ENCODE peak calls at places on chromosome 15, in nine cellular contexts. T is SK-N-SH; W is mucosa of gallbladder; S is iris pigment epithelial cell; J is natural killer cell; X is tibial nerve; C is stimulated activated CD8-positive, alpha-beta memory T cell treated with anti-CD3 and anti-CD28 coated beads, Interleukin-4, amount 100 ng/mL, for 4 hours; A is AG09319; K is testis. Q is an unnamed sample.
A peak's percentile ranks its signal among the peaks of the same experiment; 100 is the strongest.

GRCh38 chr15:67100808-67101581 is 35.6 kb downstream of the SMAD3 start:
- DNase-seq in J (no peak), W (no peak), A (no peak), T (no peak), C (no peak), K (no peak), S (no peak), X (no peak), Q (no peak)

GRCh38 chr15:81752149-81752942 is 293.5 kb downstream of the MEX3B start:
- DNase-seq in K (peak; percentile 80), J (no peak), S (peak; percentile 4), W (peak; percentile 26), C (no peak), T (peak; percentile 75), X (peak; percentile 54), A (no peak), Q (peak; percentile 59)

GRCh38 chr15:48340111-48340510 is 8.9 kb downstream of the DUT start:
- DNase-seq in A (no peak), C (no peak), X (no peak), K (no peak), T (no peak), S (no peak), J (no peak), W (no peak), Q (no peak)

GRCh38 chr15:33126559-33127290 is 67.8 kb downstream of the FMN1 start:
- DNase-seq in T (peak; percentile 36), C (peak; percentile 25), W (peak; percentile 54), X (peak; percentile 71), S (peak; percentile 92), A (peak; percentile 94), J (peak; percentile 21), K (peak; percentile 58), Q (peak; percentile 71)

GRCh38 chr15:67133738-67134576 is 68.6 kb downstream of the SMAD3 start:
- DNase-seq in J (peak; percentile 61), W (peak; percentile 55), C (peak; percentile 25), A (no peak), K (no peak), T (no peak), X (no peak), S (peak; percentile 88), Q (no peak)

GRCh38 chr15:76165951-76166350 is 106.2 kb downstream of the TMEM266 start:
- DNase-seq in X (no peak), S (no peak), J (no peak), W (no peak), C (no peak), A (no peak), T (no peak), K (no peak), Q (no peak)

GRCh38 chr15:68449389-68449788 is 17.4 kb upstream of the ITGA11 start:
- DNase-seq in J (no peak), T (no peak), X (no peak), C (no peak), W (no peak), A (no peak), S (no peak), K (no peak), Q (no peak)

GRCh38 chr15:89496155-89497098 is at the start of gene RHCG:
- DNase-seq in A (no peak), W (no peak), C (no peak), S (peak; percentile 55), T (peak; percentile 61), J (no peak), X (no peak), K (peak; percentile 56), Q (no peak)

GRCh38 chr15:30872341-30872748 is 31.4 kb upstream of the FAN1 start:
- DNase-seq in K (no peak), W (no peak), J (no peak), A (no peak), X (no peak), S (peak; percentile 14), T (no peak), C (no peak), Q (no peak)

GRCh38 chr15:42494998-42495360 is 455 bp upstream of the SNAP23 start:
- DNase-seq in K (peak; percentile 76), C (no peak), W (peak; percentile 69), X (peak; percentile 75), S (peak; percentile 81), A (no peak), T (peak; percentile 27), J (no peak), Q (no peak)

GRCh38 chr15:41001524-41001923 is 48.3 kb downstream of the CHAC1 start:
- DNase-seq in T (no peak), W (no peak), C (no peak), X (no peak), A (no peak), S (peak; percentile 36), J (no peak), K (no peak), Q (no peak)

GRCh38 chr15:25743160-25743908 is 119.8 kb downstream of the ATP10A start:
- DNase-seq in A (no peak), W (no peak), J (no peak), T (no peak), K (no peak), X (no peak), S (no peak), C (no peak), Q (no peak)

GRCh38 chr15:37891754-37892368 is 42.6 kb upstream of the TMCO5A start:
- DNase-seq in K (peak; percentile 33), J (no peak), T (peak; percentile 40), X (no peak), S (peak; percentile 75), W (no peak), A (peak; percentile 22), C (no peak), Q (no peak)

GRCh38 chr15:35308802-35309201 is 223.7 kb upstream of the NANOGP8 start:
- DNase-seq in K (no peak), C (no peak), S (peak; percentile 99), A (peak; percentile 57), X (no peak), W (peak; percentile 16), J (no peak), T (no peak), Q (peak; percentile 19)

GRCh38 chr15:51094606-51095569 is at the start of gene TNFAIP8L3:
- DNase-seq in S (peak; percentile 33), A (no peak), C (no peak), K (peak; percentile 28), X (no peak), W (no peak), T (peak; percentile 84), J (no peak), Q (peak; percentile 29)

GRCh38 chr15:90184786-90185704 is 16.1 kb upstream of the SEMA4B start:
- DNase-seq in W (peak; percentile 65), T (peak; percentile 93), C (no peak), S (no peak), X (peak; percentile 41), K (peak; percentile 79), J (peak; percentile 38), A (no peak), Q (peak; percentile 75)

Q was measured in left ventricle myocardium inferior.